ENCODE peak calls at places on chromosome 5, in five cellular contexts. Q, H, I, X and K are unnamed samples.

GRCh38 chr5:132746592-132747063 is 598 bp upstream of the CCNI2 start:
- DNase-seq in H (no peak), I (no peak), X (peak), Q (peak), K (no peak)

GRCh38 chr5:101543780-101544179 is 640.7 kb upstream of the ST8SIA4 start:
- DNase-seq in H (no peak), Q (peak), I (no peak), X (peak), K (no peak)

GRCh38 chr5:52579391-52579790 is 208.3 kb upstream of the ITGA1 start:
- DNase-seq in Q (no peak), I (no peak), H (no peak), X (no peak), K (peak)

GRCh38 chr5:891117-891836 is 1.3 kb downstream of the BRD9 start:
- DNase-seq in X (peak), I (peak), H (peak), Q (no peak), K (peak)

GRCh38 chr5:142280066-142281011 is 44.5 kb downstream of the SPRY4 start:
- DNase-seq in Q (peak), I (peak), X (no peak), H (no peak), K (no peak)

GRCh38 chr5:141343242-141343952 is at the start of gene PCDHGA3:
- DNase-seq in X (peak), I (no peak), H (no peak), Q (peak), K (no peak)

GRCh38 chr5:103526164-103526915 is 36.2 kb downstream of the NUDT12 start:
- DNase-seq in X (no peak), Q (peak), I (no peak), H (no peak), K (no peak)

GRCh38 chr5:168575391-168576372 is 3.5 kb downstream of the PANK3 start:
- DNase-seq in X (no peak), Q (no peak), H (no peak), I (no peak), K (no peak)

GRCh38 chr5:149005077-149005892 is 57.6 kb downstream of the SH3TC2 start:
- DNase-seq in X (peak), Q (peak), H (no peak), I (no peak), K (no peak)

GRCh38 chr5:88662801-88663360 is 220.1 kb downstream of the MEF2C start:
- DNase-seq in X (no peak), Q (no peak), I (no peak), H (no peak), K (no peak)

GRCh38 chr5:179142434-179143198 is 82.4 kb downstream of the ZNF354C start:
- DNase-seq in I (no peak), X (no peak), Q (peak), H (no peak), K (peak)

GRCh38 chr5:6766558-6767191 is 53.4 kb downstream of the TENT4A start:
- DNase-seq in H (peak), X (peak), Q (peak), I (no peak), K (peak)

GRCh38 chr5:167123126-167123525 is 1168.3 kb upstream of the WWC1 start:
- DNase-seq in H (no peak), I (no peak), Q (no peak), X (no peak), K (no peak)

GRCh38 chr5:75667586-75667985 is 49.7 kb downstream of the POC5 start:
- DNase-seq in Q (no peak), X (no peak), I (peak), H (no peak), K (no peak)

GRCh38 chr5:139193928-139194327 is 4.2 kb downstream of the SIL1 start:
- DNase-seq in X (peak), I (peak), H (no peak), Q (peak), K (no peak)

GRCh38 chr5:146340260-146341081 is 1.8 kb downstream of the POU4F3 start:
- DNase-seq in X (peak), Q (peak), I (peak), H (no peak), K (peak)

GRCh38 chr5:107196500-107196899 is 474.2 kb downstream of the EFNA5 start:
- DNase-seq in H (no peak), I (no peak), X (no peak), Q (no peak), K (no peak)

GRCh38 chr5:67941750-67942450 is 273.7 kb upstream of the PIK3R1 start:
- DNase-seq in H (no peak), I (no peak), X (no peak), Q (peak), K (peak)

GRCh38 chr5:175724314-175724713 is 66.4 kb downstream of the HRH2 start:
- DNase-seq in H (no peak), X (no peak), I (no peak), Q (no peak), K (no peak)

GRCh38 chr5:39578887-39579497 is 154.2 kb upstream of the DAB2 start:
- DNase-seq in Q (peak), H (no peak), X (peak), I (no peak), K (no peak)

GRCh38 chr5:36442352-36442751 is 140.7 kb upstream of the RANBP3L start:
- DNase-seq in I (peak), Q (no peak), X (peak), H (no peak), K (peak)

GRCh38 chr5:10124287-10124686 is 125.4 kb downstream of the ATPSCKMT start:
- DNase-seq in H (peak), I (no peak), Q (no peak), X (no peak), K (no peak)

GRCh38 chr5:43066231-43066798 is 26.2 kb upstream of the ANXA2R start:
- DNase-seq in H (peak), X (peak), Q (peak), I (peak), K (peak)

GRCh38 chr5:1516615-1517601 is 6.9 kb downstream of the LPCAT1 start:
- DNase-seq in I (peak), Q (peak), H (peak), X (peak), K (no peak)

GRCh38 chr5:156103116-156103860 is 223.7 kb upstream of the SGCD start:
- DNase-seq in X (peak), Q (no peak), H (no peak), I (no peak), K (no peak)

GRCh38 chr5:179858241-179858585 is 404 bp downstream of the MRNIP start:
- DNase-seq in H (no peak), Q (no peak), I (peak), X (no peak), K (peak)

DNA sequence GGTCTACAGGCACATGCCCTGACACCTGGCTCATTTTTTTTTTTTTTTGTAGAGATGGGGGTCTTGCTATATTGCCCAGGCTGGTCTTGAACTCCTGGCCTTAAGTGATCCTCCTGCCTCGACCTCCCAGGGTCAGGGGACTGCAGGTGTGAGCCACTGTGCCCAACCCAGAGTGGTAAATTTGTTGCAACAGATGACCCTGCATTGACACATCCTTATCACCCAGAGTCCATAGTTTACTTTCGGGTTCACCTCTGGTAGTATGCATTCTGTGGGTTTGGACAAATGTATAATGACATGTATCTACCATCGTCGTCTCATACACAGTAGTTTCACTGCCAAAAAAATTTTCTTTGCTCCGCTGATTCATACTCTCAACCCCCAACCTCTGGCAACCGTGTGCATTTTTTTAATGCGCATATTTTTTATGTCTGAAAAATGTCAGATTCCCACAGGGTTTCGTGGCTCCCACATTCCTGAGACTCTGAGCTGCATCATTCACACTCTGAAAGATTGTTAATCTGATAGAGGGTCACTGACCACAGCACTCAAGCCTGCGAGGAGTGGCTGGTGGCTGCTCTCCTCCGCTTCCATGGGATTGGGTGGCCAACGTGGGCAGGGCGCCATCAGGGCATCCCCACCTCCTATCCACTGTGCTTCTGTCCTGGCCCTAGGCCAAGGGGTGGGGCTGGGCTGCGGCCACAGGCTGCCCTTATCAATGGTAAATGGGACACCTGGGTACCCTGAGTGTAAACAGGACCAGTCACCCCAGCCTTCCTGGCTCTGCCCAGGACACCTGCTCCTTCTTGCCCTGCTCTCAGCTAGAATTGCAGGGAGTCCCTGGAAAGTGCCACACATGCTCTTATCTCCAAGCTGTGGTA is 9.6 kb downstream of the NDST1 start:
- DNase-seq in X (peak), I (peak), Q (peak), H (no peak), K (peak)
- H3K27ac ChIP-seq in X (peak), I (peak), Q (peak), H (peak), K (peak)

DNA sequence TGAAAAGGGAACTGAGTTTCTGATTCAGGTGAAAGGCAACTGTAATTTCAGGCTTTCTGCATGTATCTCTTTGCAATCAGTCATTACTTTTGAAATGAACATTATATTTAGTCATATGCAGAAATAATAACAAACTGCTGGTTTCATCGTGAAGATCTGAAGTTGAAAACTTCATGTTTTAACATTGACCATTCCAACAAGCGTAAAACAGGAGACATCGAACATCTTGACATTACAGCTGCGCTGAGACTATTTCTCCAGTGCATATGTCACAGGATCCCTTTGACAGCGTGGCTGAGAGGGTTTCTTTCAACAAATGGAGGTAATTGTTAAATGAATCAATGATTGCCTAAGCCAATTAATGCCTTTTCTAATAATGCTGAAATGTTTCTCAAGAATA is 38.2 kb upstream of the ZSWIM6 start:
- DNase-seq in Q (no peak), H (no peak), I (no peak), X (no peak), K (no peak)
- TF ChIP-seq CTCF in Q (no peak), H (no peak), I (no peak), X (no peak), K (no peak)

GRCh38 chr5:79547982-79548381 is 34.0 kb upstream of the HOMER1 start:
- DNase-seq in X (no peak), I (no peak), H (no peak), Q (no peak), K (peak)

GRCh38 chr5:79544136-79544535 is 30.2 kb upstream of the HOMER1 start:
- DNase-seq in I (no peak), X (no peak), H (no peak), Q (no peak), K (no peak)

GRCh38 chr5:79547429-79547822 is 33.5 kb upstream of the HOMER1 start:
- DNase-seq in I (peak), H (no peak), Q (no peak), X (no peak), K (peak)

GRCh38 chr5:79540939-79541338 is 27.0 kb upstream of the HOMER1 start:
- DNase-seq in Q (no peak), I (peak), H (no peak), X (no peak), K (no peak)

GRCh38 chr5:79546782-79547428 is 33.0 kb upstream of the HOMER1 start:
- DNase-seq in I (peak), Q (peak), H (no peak), X (no peak), K (no peak)
- H3K27ac ChIP-seq in I (peak), Q (no peak), H (no peak), X (no peak), K (no peak)

GRCh38 chr5:112707187-112708179 is 30.2 kb upstream of the APC start:
- DNase-seq in I (peak), H (peak), X (peak), Q (peak), K (peak)
- TF ChIP-seq CTCF in I (no peak), H (no peak), X (no peak), Q (no peak), K (no peak)

GRCh38 chr5:113201715-113202114 is 225.1 kb downstream of the DCP2 start:
- DNase-seq in X (no peak), Q (no peak), I (no peak), H (no peak), K (no peak)

GRCh38 chr5:113202904-113203716 is 226.5 kb downstream of the DCP2 start:
- DNase-seq in Q (peak), X (peak), I (peak), H (peak), K (peak)

GRCh38 chr5:113204525-113205161 is 228.0 kb downstream of the DCP2 start:
- DNase-seq in Q (peak), X (no peak), I (peak), H (peak), K (peak)

GRCh38 chr5:113205323-113205722 is 228.7 kb downstream of the DCP2 start:
- DNase-seq in H (no peak), X (no peak), Q (no peak), I (peak), K (no peak)

DNA sequence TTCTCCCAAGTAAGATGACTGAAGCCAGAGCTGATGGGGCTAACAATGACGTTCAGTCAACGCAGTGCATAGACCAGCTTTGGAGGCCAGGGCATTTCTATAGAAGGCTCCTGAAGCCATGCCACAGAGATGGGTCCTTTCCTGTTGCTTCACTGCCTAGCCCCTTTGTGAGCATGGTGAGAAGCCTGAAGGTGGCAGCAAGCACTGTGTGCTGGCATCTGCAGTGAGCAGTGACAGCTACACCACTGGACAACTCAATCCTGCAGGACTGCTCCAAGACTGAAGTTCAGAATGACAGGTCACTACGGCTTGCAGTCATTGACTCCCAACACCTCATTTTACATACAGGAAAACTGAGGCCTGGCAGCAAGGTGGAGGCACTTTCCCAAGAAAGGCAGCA is 229.0 kb downstream of the TSSK1B start:
- DNase-seq in H (no peak), Q (no peak), I (peak), X (peak), K (no peak)
- H3K27ac ChIP-seq in H (no peak), Q (no peak), I (no peak), X (no peak), K (peak)

GRCh38 chr5:122073864-122074263 is 4.2 kb downstream of the LOX start:
- DNase-seq in H (no peak), Q (no peak), X (no peak), I (no peak), K (no peak)

GRCh38 chr5:122076023-122076422 is 2.0 kb downstream of the LOX start:
- DNase-seq in H (no peak), X (no peak), Q (peak), I (peak), K (peak)

GRCh38 chr5:122078116-122078865 is at the start of gene LOX:
- DNase-seq in H (peak), I (peak), X (peak), Q (peak), K (peak)

GRCh38 chr5:122076669-122077450 is 1.2 kb downstream of the LOX start:
- DNase-seq in I (peak), Q (peak), H (peak), X (peak), K (peak)

GRCh38 chr5:122077451-122078115 is 476 bp downstream of the LOX start:
- DNase-seq in Q (no peak), H (peak), I (peak), X (peak), K (peak)
- TF ChIP-seq CTCF in Q (no peak), H (no peak), I (no peak), X (no peak), K (no peak)

GRCh38 chr5:140262221-140262620 is 40.7 kb downstream of the PFDN1 start:
- DNase-seq in H (no peak), I (no peak), Q (no peak), X (no peak), K (no peak)
- H3K27ac ChIP-seq in H (peak), I (no peak), Q (peak), X (no peak), K (no peak)